ENCODE peak calls at places on chromosomes 1 and 21, in five cellular contexts. U, S, X, I and N are unnamed samples.

GRCh38 chr1:33130297-33130696 is 49.3 kb downstream of the AZIN2 start:
- DNase-seq in U (no peak), S (no peak), X (no peak), I (no peak), N (no peak)

GRCh38 chr1:58084266-58084665 is 462.3 kb downstream of the OMA1 start:
- DNase-seq in U (no peak), S (no peak), X (no peak), I (no peak), N (no peak)

GRCh38 chr1:14704846-14705245 is 106.4 kb downstream of the KAZN start:
- DNase-seq in U (no peak), S (no peak), X (no peak), I (peak; percentile 15), N (no peak)

GRCh38 chr21:18951291-18952038 is 547.9 kb upstream of the TMPRSS15 start:
- DNase-seq in U (no peak), S (no peak), X (no peak), I (no peak), N (peak; percentile 8)

GRCh38 chr1:219771039-219771438 is 157.3 kb downstream of the SLC30A10 start:
- DNase-seq in U (peak; percentile 18), S (no peak), X (peak; percentile 37), I (no peak), N (no peak)

GRCh38 chr1:215104283-215104682 is 21.7 kb downstream of the KCNK2 start:
- DNase-seq in U (no peak), S (no peak), X (no peak), I (no peak), N (no peak)

GRCh38 chr21:31743712-31744111 is 11.8 kb upstream of the SCAF4 start:
- DNase-seq in U (no peak), S (no peak), X (no peak), I (no peak), N (no peak)

GRCh38 chr1:46413596-46413985 is 19.5 kb downstream of the FAAH start:
- DNase-seq in U (peak; percentile 45), S (peak; percentile 81), X (peak; percentile 17), I (no peak), N (peak; percentile 57)

GRCh38 chr1:174397261-174397660 is 50.5 kb upstream of the GPR52 start:
- DNase-seq in U (no peak), S (no peak), X (no peak), I (no peak), N (no peak)

GRCh38 chr1:46221749-46222148 is 18.6 kb downstream of the LURAP1 start:
- DNase-seq in U (no peak), S (no peak), X (peak; percentile 24), I (no peak), N (no peak)

GRCh38 chr1:6801998-6802397 is 16.7 kb downstream of the CAMTA1 start:
- DNase-seq in U (no peak), S (no peak), X (no peak), I (no peak), N (no peak)

GRCh38 chr1:93576346-93576745 is 105.3 kb downstream of the BCAR3 start:
- DNase-seq in U (no peak), S (no peak), X (no peak), I (no peak), N (peak; percentile 79)

GRCh38 chr1:68916227-68916853 is 419.5 kb upstream of the DEPDC1 start:
- DNase-seq in U (no peak), S (no peak), X (no peak), I (no peak), N (no peak)

GRCh38 chr1:151976868-151977267 is 16.8 kb downstream of the S100A10 start:
- DNase-seq in U (peak; percentile 53), S (no peak), X (no peak), I (no peak), N (no peak)

GRCh38 chr1:222909586-222909985 is 94.7 kb downstream of the DISP1 start:
- DNase-seq in U (no peak), S (no peak), X (no peak), I (no peak), N (no peak)

GRCh38 chr1:229599218-229599812 is 26.6 kb downstream of the TAF5L start:
- DNase-seq in U (no peak), S (no peak), X (no peak), I (no peak), N (no peak)

GRCh38 chr21:34037446-34037845 is 35.9 kb upstream of the MRPS6 start:
- DNase-seq in U (no peak), S (no peak), X (no peak), I (no peak), N (no peak)

GRCh38 chr1:147762233-147763024 is 2.0 kb upstream of the GJA5 start:
- DNase-seq in U (no peak), S (no peak), X (no peak), I (peak; percentile 0), N (no peak)

GRCh38 chr1:147756336-147756735 is 4.1 kb downstream of the GJA5 start:
- DNase-seq in U (no peak), S (no peak), X (no peak), I (no peak), N (no peak)

GRCh38 chr1:147757015-147757990 is 3.1 kb downstream of the GJA5 start:
- DNase-seq in U (no peak), S (no peak), X (no peak), I (no peak), N (no peak)

GRCh38 chr1:147758379-147759100 is 1.9 kb downstream of the GJA5 start:
- DNase-seq in U (no peak), S (no peak), X (peak; percentile 51), I (no peak), N (peak; percentile 17)

DNA sequence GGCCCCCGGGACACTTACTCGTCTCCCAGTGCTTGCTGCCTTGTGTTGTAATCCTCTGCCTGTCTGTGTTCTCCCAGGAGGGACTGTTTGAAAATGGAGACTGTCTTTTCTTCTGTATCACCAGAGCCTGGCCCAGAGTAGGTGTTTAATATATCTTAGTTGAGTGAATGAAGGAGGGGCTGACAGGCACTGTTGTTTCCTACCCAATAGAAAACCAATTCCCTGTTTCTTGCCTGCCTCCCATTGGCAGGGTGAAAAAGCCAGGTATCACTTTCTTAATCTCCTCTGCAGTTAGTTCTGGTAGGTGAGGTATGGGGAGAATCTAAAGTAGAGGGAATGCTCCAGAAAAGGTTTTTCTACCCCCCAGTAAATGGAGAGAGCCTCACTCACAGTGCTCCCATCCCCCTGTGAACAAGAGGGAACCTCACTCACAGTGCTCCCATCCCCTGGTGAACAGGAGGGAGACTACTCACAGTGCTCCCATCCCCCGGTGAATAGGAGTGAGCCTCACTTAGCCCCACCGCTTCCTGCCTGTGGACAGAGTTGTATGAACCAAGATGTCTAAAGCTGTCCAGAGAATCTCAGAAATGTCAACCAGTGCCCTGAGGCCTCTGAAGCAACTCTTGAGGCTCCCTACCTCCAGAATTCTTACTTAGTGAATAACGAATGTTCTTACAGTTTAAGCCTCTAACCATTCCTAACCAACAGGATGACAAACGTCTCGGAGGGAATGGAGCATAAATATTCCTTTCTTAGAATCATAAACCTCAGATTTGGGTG is at the start of gene GJA5:
- DNase-seq in U (no peak), S (no peak), X (no peak), I (no peak), N (no peak)
- TF ChIP-seq MAX in U (no peak), S (no peak), X (no peak), I (no peak), N (no peak)

GRCh38 chr1:167434306-167434705 is 84.0 kb downstream of the CD247 start:
- DNase-seq in U (no peak), S (no peak), X (no peak), I (no peak), N (no peak)
- TF ChIP-seq SMC3 in U (no peak), S (no peak), X (no peak), I (no peak), N (no peak)

GRCh38 chr1:216711712-216712111 is 11.5 kb downstream of the ESRRG start:
- DNase-seq in U (no peak), S (no peak), X (no peak), I (no peak), N (no peak)

GRCh38 chr1:216705686-216706085 is 17.5 kb downstream of the ESRRG start:
- DNase-seq in U (no peak), S (no peak), X (no peak), I (no peak), N (peak; percentile 19)

GRCh38 chr1:216710598-216711333 is 12.5 kb downstream of the ESRRG start:
- DNase-seq in U (no peak), S (no peak), X (no peak), I (no peak), N (no peak)

GRCh38 chr1:216710042-216710441 is 13.2 kb downstream of the ESRRG start:
- DNase-seq in U (no peak), S (no peak), X (no peak), I (no peak), N (no peak)
- TF ChIP-seq MAX in U (no peak), S (no peak), X (no peak), I (no peak), N (no peak)

DNA sequence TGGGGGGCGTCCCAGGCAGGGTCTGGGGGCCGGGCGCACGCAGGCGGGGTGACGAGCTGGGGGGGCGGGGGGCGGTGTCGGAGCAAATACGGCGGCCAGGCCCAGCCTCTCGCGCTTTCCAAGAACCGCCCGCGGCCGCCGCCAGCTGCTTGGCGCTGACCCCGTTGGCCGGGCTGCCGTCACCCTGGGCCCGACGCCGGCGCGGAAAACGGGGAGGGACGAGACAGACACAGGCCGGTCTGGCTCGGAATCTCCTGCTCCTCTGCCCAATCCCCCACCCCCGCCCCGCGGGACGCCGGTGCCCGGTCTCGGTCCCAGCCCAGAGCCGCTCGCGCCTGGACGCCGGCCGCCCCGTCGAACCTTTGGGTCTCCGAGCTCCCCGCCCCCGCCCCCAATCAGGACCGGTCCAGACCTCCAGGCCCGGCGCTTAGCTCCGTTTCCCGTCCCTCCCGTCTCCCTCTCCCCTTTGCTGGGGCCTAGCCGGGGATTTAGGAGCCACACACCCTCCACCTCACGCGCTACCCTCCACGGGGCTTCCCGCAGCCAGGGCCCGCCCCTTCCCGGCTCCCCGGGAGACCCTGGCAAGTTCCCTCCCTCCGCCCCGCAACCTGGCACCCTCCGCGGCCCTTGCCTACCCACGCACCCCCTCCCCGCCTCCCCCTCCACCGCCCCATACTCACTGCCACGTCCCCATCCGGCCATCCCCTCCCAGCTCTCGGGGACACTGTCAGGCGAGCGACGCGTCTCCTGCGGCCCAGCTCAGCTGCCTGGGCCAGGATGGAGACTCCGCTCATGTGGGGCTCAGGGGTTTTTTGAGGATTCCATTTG is 794 bp upstream of the MMP23B start:
- DNase-seq in U (no peak), S (no peak), X (no peak), I (no peak), N (peak; percentile 57)
- TF ChIP-seq SMC3 in U (no peak), S (no peak), X (no peak), I (no peak), N (no peak)

GRCh38 chr1:193183019-193183643 is 3.3 kb downstream of the B3GALT2 start:
- DNase-seq in U (no peak), S (peak; percentile 34), X (peak; percentile 39), I (no peak), N (peak; percentile 28)
- TF ChIP-seq MAX in U (no peak), S (no peak), X (no peak), I (no peak), N (no peak)